ENCODE peak calls at places on chromosomes 1 and 21, in nine cellular contexts. One of them, this sample, is unnamed.

GRCh38 chr21:25997788-25998611 is 172.6 kb downstream of the APP start:
- DNase-seq in GM10248: no peak
- DNase-seq in CD8-positive, alpha-beta T cell: no peak
- DNase-seq in psoas muscle: no peak
- DNase-seq in SK-N-SH: no peak
- DNase-seq in AG04450: no peak
- DNase-seq in GM12878: no peak
- DNase-seq in stomach: peak; percentile 81
- DNase-seq in WTC11: peak; percentile 23
- DNase-seq in this sample: no peak

GRCh38 chr21:44377922-44378645 is 24.7 kb downstream of the TRPM2 start:
- DNase-seq in GM10248: no peak
- DNase-seq in GM12878: no peak
- DNase-seq in stomach: no peak
- DNase-seq in SK-N-SH: peak; percentile 17
- DNase-seq in psoas muscle: no peak
- DNase-seq in WTC11: no peak
- DNase-seq in AG04450: no peak
- DNase-seq in CD8-positive, alpha-beta T cell: no peak
- DNase-seq in this sample: no peak

GRCh38 chr21:44761011-44761729 is 40.5 kb downstream of the UBE2G2 start:
- DNase-seq in stomach: no peak
- DNase-seq in CD8-positive, alpha-beta T cell: no peak
- DNase-seq in GM12878: no peak
- DNase-seq in GM10248: no peak
- DNase-seq in AG04450: no peak
- DNase-seq in psoas muscle: no peak
- DNase-seq in WTC11: peak; percentile 75
- DNase-seq in SK-N-SH: no peak
- DNase-seq in this sample: no peak

GRCh38 chr1:116325104-116325503 is 47.9 kb upstream of the ATP1A1 start:
- DNase-seq in stomach: no peak
- DNase-seq in GM10248: no peak
- DNase-seq in CD8-positive, alpha-beta T cell: no peak
- DNase-seq in SK-N-SH: no peak
- DNase-seq in AG04450: no peak
- DNase-seq in WTC11: no peak
- DNase-seq in GM12878: no peak
- DNase-seq in psoas muscle: no peak
- DNase-seq in this sample: no peak

GRCh38 chr1:101613549-101613948 is 376.7 kb downstream of the S1PR1 start:
- DNase-seq in GM12878: no peak
- DNase-seq in GM10248: no peak
- DNase-seq in SK-N-SH: no peak
- DNase-seq in stomach: no peak
- DNase-seq in psoas muscle: no peak
- DNase-seq in CD8-positive, alpha-beta T cell: no peak
- DNase-seq in WTC11: no peak
- DNase-seq in AG04450: no peak
- DNase-seq in this sample: no peak

GRCh38 chr1:159756397-159756796 is 24.4 kb upstream of the DUSP23 start:
- DNase-seq in AG04450: no peak
- DNase-seq in SK-N-SH: no peak
- DNase-seq in WTC11: no peak
- DNase-seq in GM10248: no peak
- DNase-seq in CD8-positive, alpha-beta T cell: no peak
- DNase-seq in GM12878: no peak
- DNase-seq in psoas muscle: no peak
- DNase-seq in stomach: no peak
- DNase-seq in this sample: no peak

GRCh38 chr1:43872280-43872679 is 61.3 kb upstream of the ARTN start:
- DNase-seq in AG04450: no peak
- DNase-seq in SK-N-SH: no peak
- DNase-seq in stomach: no peak
- DNase-seq in psoas muscle: no peak
- DNase-seq in GM12878: no peak
- DNase-seq in CD8-positive, alpha-beta T cell: no peak
- DNase-seq in WTC11: no peak
- DNase-seq in GM10248: no peak
- DNase-seq in this sample: no peak

GRCh38 chr1:109799445-109799844 is 35.7 kb upstream of the EPS8L3 start:
- DNase-seq in WTC11: no peak
- DNase-seq in GM12878: no peak
- DNase-seq in AG04450: no peak
- DNase-seq in stomach: peak; percentile 4
- DNase-seq in GM10248: no peak
- DNase-seq in psoas muscle: no peak
- DNase-seq in SK-N-SH: peak; percentile 56
- DNase-seq in CD8-positive, alpha-beta T cell: no peak
- DNase-seq in this sample: no peak

GRCh38 chr1:111283838-111284237 is 6.8 kb upstream of the CHIA start:
- DNase-seq in AG04450: no peak
- DNase-seq in GM12878: no peak
- DNase-seq in WTC11: no peak
- DNase-seq in psoas muscle: no peak
- DNase-seq in CD8-positive, alpha-beta T cell: no peak
- DNase-seq in SK-N-SH: no peak
- DNase-seq in GM10248: no peak
- DNase-seq in stomach: no peak
- DNase-seq in this sample: no peak

GRCh38 chr21:45031231-45032191 is 42.9 kb upstream of the ADARB1 start:
- DNase-seq in psoas muscle: no peak
- DNase-seq in SK-N-SH: no peak
- DNase-seq in GM12878: no peak
- DNase-seq in stomach: no peak
- DNase-seq in GM10248: no peak
- DNase-seq in AG04450: no peak
- DNase-seq in CD8-positive, alpha-beta T cell: no peak
- DNase-seq in WTC11: no peak
- DNase-seq in this sample: no peak

GRCh38 chr1:176205322-176205914 is 1.7 kb downstream of the COP1 start:
- DNase-seq in SK-N-SH: no peak
- DNase-seq in WTC11: no peak
- DNase-seq in stomach: no peak
- DNase-seq in psoas muscle: no peak
- DNase-seq in GM12878: no peak
- DNase-seq in AG04450: no peak
- DNase-seq in GM10248: peak; percentile 13
- DNase-seq in CD8-positive, alpha-beta T cell: no peak
- DNase-seq in this sample: no peak

GRCh38 chr1:233025156-233025555 is 74.7 kb downstream of the NTPCR start:
- DNase-seq in psoas muscle: peak; percentile 16
- DNase-seq in stomach: peak; percentile 63
- DNase-seq in WTC11: peak; percentile 71
- DNase-seq in AG04450: no peak
- DNase-seq in GM12878: no peak
- DNase-seq in CD8-positive, alpha-beta T cell: no peak
- DNase-seq in SK-N-SH: peak; percentile 55
- DNase-seq in GM10248: peak; percentile 30
- DNase-seq in this sample: peak; percentile 60

GRCh38 chr1:37763791-37764741 is 854 bp downstream of the EPHA10 start:
- DNase-seq in SK-N-SH: peak; percentile 64
- DNase-seq in GM12878: no peak
- DNase-seq in psoas muscle: no peak
- DNase-seq in AG04450: peak; percentile 6
- DNase-seq in GM10248: peak; percentile 73
- DNase-seq in WTC11: peak; percentile 91
- DNase-seq in CD8-positive, alpha-beta T cell: no peak
- DNase-seq in stomach: no peak
- DNase-seq in this sample: peak; percentile 49

GRCh38 chr1:54390655-54391054 is 15.5 kb downstream of the SSBP3 start:
- DNase-seq in AG04450: no peak
- DNase-seq in GM10248: no peak
- DNase-seq in stomach: no peak
- DNase-seq in SK-N-SH: no peak
- DNase-seq in GM12878: no peak
- DNase-seq in psoas muscle: peak; percentile 45
- DNase-seq in CD8-positive, alpha-beta T cell: no peak
- DNase-seq in WTC11: no peak
- DNase-seq in this sample: no peak

GRCh38 chr1:204350857-204351573 is 8.7 kb downstream of the PLEKHA6 start:
- DNase-seq in CD8-positive, alpha-beta T cell: no peak
- DNase-seq in stomach: peak; percentile 77
- DNase-seq in WTC11: peak; percentile 94
- DNase-seq in GM10248: no peak
- DNase-seq in AG04450: peak; percentile 59
- DNase-seq in GM12878: no peak
- DNase-seq in SK-N-SH: peak; percentile 90
- DNase-seq in psoas muscle: peak; percentile 72
- DNase-seq in this sample: peak; percentile 95

GRCh38 chr1:107138166-107138565 is 2.7 kb upstream of the NTNG1 start:
- DNase-seq in AG04450: no peak
- DNase-seq in WTC11: no peak
- DNase-seq in GM12878: no peak
- DNase-seq in psoas muscle: no peak
- DNase-seq in SK-N-SH: no peak
- DNase-seq in CD8-positive, alpha-beta T cell: no peak
- DNase-seq in stomach: no peak
- DNase-seq in GM10248: no peak
- DNase-seq in this sample: no peak

GRCh38 chr21:36658926-36659325 is 40.0 kb upstream of the SIM2 start:
- DNase-seq in WTC11: no peak
- DNase-seq in SK-N-SH: no peak
- DNase-seq in GM10248: no peak
- DNase-seq in stomach: no peak
- DNase-seq in CD8-positive, alpha-beta T cell: no peak
- DNase-seq in AG04450: no peak
- DNase-seq in GM12878: no peak
- DNase-seq in psoas muscle: no peak
- DNase-seq in this sample: no peak

GRCh38 chr1:215568287-215568692 is 1.2 kb downstream of the KCTD3 start:
- DNase-seq in AG04450: peak; percentile 29
- DNase-seq in GM10248: peak; percentile 33
- DNase-seq in psoas muscle: no peak
- DNase-seq in CD8-positive, alpha-beta T cell: no peak
- DNase-seq in GM12878: no peak
- DNase-seq in stomach: no peak
- DNase-seq in WTC11: no peak
- DNase-seq in SK-N-SH: peak; percentile 58
- DNase-seq in this sample: no peak

GRCh38 chr1:62977321-62977720 is 193.4 kb downstream of the ATG4C start:
- DNase-seq in WTC11: no peak
- DNase-seq in psoas muscle: no peak
- DNase-seq in GM10248: no peak
- DNase-seq in SK-N-SH: no peak
- DNase-seq in AG04450: no peak
- DNase-seq in CD8-positive, alpha-beta T cell: no peak
- DNase-seq in stomach: no peak
- DNase-seq in GM12878: no peak
- DNase-seq in this sample: no peak

GRCh38 chr1:186424539-186424938 is 36.4 kb downstream of the PDC start:
- DNase-seq in GM12878: no peak
- DNase-seq in SK-N-SH: no peak
- DNase-seq in AG04450: no peak
- DNase-seq in WTC11: no peak
- DNase-seq in GM10248: no peak
- DNase-seq in stomach: no peak
- DNase-seq in CD8-positive, alpha-beta T cell: no peak
- DNase-seq in psoas muscle: no peak
- DNase-seq in this sample: no peak

DNA sequence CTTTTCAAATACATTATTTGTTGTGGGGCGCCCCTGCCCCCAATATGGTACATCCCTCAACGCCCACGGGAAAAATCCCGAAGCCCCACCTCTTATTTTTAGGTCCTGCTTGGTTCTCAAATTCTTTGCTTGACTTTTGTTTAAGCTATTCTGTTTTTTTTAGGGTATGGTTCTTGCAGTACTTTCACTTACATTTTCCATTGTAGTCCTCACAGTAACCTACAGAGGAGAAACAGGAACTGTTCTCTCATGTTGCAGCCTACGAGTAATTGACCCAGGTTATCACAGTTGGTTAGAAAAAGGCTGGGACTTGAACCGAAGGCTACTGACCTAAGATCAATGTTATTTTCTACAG is 699 bp upstream of the C21orf91 start:
- DNase-seq in stomach: no peak
- DNase-seq in AG04450: peak; percentile 53
- DNase-seq in psoas muscle: no peak
- DNase-seq in GM12878: no peak
- DNase-seq in WTC11: no peak
- DNase-seq in CD8-positive, alpha-beta T cell: no peak
- DNase-seq in SK-N-SH: peak; percentile 5
- DNase-seq in GM10248: peak; percentile 78
- DNase-seq in this sample: peak; percentile 19
- TF ChIP-seq CTCF in stomach: no peak
- TF ChIP-seq CTCF in AG04450: no peak
- TF ChIP-seq CTCF in psoas muscle: no peak
- TF ChIP-seq CTCF in GM12878: no peak
- TF ChIP-seq CTCF in WTC11: no peak
- TF ChIP-seq CTCF in CD8-positive, alpha-beta T cell: no peak
- TF ChIP-seq CTCF in SK-N-SH: no peak
- TF ChIP-seq CTCF in GM10248: no peak
- TF ChIP-seq CTCF in this sample: no peak

GRCh38 chr1:98391175-98391574 is 270.3 kb upstream of the SNX7 start:
- DNase-seq in GM10248: no peak
- DNase-seq in psoas muscle: no peak
- DNase-seq in stomach: no peak
- DNase-seq in SK-N-SH: no peak
- DNase-seq in AG04450: no peak
- DNase-seq in WTC11: no peak
- DNase-seq in GM12878: no peak
- DNase-seq in CD8-positive, alpha-beta T cell: no peak
- DNase-seq in this sample: no peak
- TF ChIP-seq CTCF in GM10248: no peak
- TF ChIP-seq CTCF in psoas muscle: no peak
- TF ChIP-seq CTCF in stomach: no peak
- TF ChIP-seq CTCF in SK-N-SH: no peak
- TF ChIP-seq CTCF in AG04450: no peak
- TF ChIP-seq CTCF in WTC11: no peak
- TF ChIP-seq CTCF in GM12878: no peak
- TF ChIP-seq CTCF in CD8-positive, alpha-beta T cell: no peak
- TF ChIP-seq CTCF in this sample: no peak

GRCh38 chr1:84884671-84885389 is 8.2 kb downstream of the LPAR3 start:
- DNase-seq in stomach: no peak
- DNase-seq in CD8-positive, alpha-beta T cell: no peak
- DNase-seq in SK-N-SH: no peak
- DNase-seq in GM10248: no peak
- DNase-seq in AG04450: no peak
- DNase-seq in GM12878: no peak
- DNase-seq in WTC11: no peak
- DNase-seq in psoas muscle: no peak
- DNase-seq in this sample: no peak
- TF ChIP-seq CTCF in stomach: no peak
- TF ChIP-seq CTCF in CD8-positive, alpha-beta T cell: no peak
- TF ChIP-seq CTCF in SK-N-SH: no peak
- TF ChIP-seq CTCF in GM10248: no peak
- TF ChIP-seq CTCF in AG04450: peak; percentile 29
- TF ChIP-seq CTCF in GM12878: no peak
- TF ChIP-seq CTCF in WTC11: no peak
- TF ChIP-seq CTCF in psoas muscle: no peak
- TF ChIP-seq CTCF in this sample: no peak

DNA sequence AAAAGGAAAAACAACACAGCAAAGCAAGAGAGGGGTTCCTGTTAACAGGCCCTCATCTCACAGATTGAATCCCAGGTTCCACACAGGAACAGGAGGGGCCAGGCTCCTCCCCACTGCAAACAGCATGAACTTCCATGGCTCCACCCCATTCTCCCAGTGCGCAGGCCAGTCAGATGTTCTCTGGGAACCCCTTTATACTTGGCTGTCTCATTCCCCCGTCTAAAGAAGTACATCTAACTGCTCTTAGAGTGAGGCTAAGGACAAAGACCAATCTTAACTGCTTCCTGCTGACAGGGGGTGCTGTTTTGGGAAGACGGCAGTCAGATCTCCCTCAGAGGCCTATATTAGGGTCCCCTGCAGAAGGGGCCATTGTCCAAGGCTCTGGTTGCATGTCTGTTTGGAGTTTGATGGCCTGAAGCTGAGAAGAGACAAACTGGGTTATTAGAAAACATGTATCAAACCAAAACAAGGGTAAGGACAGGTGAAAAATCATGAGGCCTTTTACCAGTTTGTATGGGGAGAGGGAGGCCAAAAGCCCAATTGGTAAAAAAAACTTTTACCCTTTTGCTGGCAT is 10.5 kb upstream of the NASP start:
- DNase-seq in stomach: no peak
- DNase-seq in SK-N-SH: no peak
- DNase-seq in GM12878: no peak
- DNase-seq in psoas muscle: no peak
- DNase-seq in AG04450: no peak
- DNase-seq in CD8-positive, alpha-beta T cell: no peak
- DNase-seq in GM10248: no peak
- DNase-seq in WTC11: peak; percentile 59
- DNase-seq in this sample: no peak
- TF ChIP-seq CTCF in stomach: no peak
- TF ChIP-seq CTCF in SK-N-SH: peak; percentile 15
- TF ChIP-seq CTCF in GM12878: peak; percentile 31
- TF ChIP-seq CTCF in psoas muscle: no peak
- TF ChIP-seq CTCF in AG04450: peak; percentile 25
- TF ChIP-seq CTCF in CD8-positive, alpha-beta T cell: no peak
- TF ChIP-seq CTCF in GM10248: no peak
- TF ChIP-seq CTCF in WTC11: no peak
- TF ChIP-seq CTCF in this sample: no peak

This sample was measured in glutamatergic neuron.